ENCODE peak calls at places on chromosomes 13 and 19, in ten cellular contexts. D is GM12878, Q is transverse colon, C is SK-N-SH, N is K562, U is A549, P is H1, R is stomach, H is tibial nerve, T is ovary. E is an unnamed sample.
A peak's percentile ranks its signal among the peaks of the same experiment; 100 is the strongest.

GRCh38 chr19:48318286-48318987 is 6.9 kb upstream of the EMP3 start:
- DNase-seq in D (no peak), Q (no peak), C (no peak), N (no peak), U (no peak), P (no peak), R (no peak), H (no peak), T (no peak), E (no peak)

GRCh38 chr13:21478881-21479808 is 20.0 kb upstream of the ZDHHC20 start:
- DNase-seq in D (no peak), Q (peak; percentile 30), C (peak; percentile 47), N (peak; percentile 17), U (peak; percentile 71), P (no peak), R (no peak), H (peak; percentile 59), T (no peak), E (no peak)

GRCh38 chr13:83286737-83287136 is 595.5 kb downstream of the SLITRK1 start:
- DNase-seq in D (no peak), Q (no peak), C (no peak), N (no peak), U (peak; percentile 6), P (no peak), R (no peak), H (no peak), T (no peak), E (no peak)

GRCh38 chr19:47348819-47349795 is at the start of gene DHX34:
- DNase-seq in D (peak; percentile 98), Q (peak; percentile 100), C (peak; percentile 100), N (peak; percentile 100), U (peak; percentile 100), P (peak; percentile 99), R (peak; percentile 99), H (peak; percentile 98), T (peak; percentile 99), E (peak; percentile 99)

GRCh38 chr13:23175920-23176319 is 4.9 kb upstream of the SGCG start:
- DNase-seq in D (no peak), Q (no peak), C (no peak), N (no peak), U (no peak), P (no peak), R (no peak), H (no peak), T (no peak), E (no peak)

GRCh38 chr13:30192320-30193093 is 114.8 kb downstream of the KATNAL1 start:
- DNase-seq in D (peak; percentile 21), Q (no peak), C (peak; percentile 14), N (no peak), U (no peak), P (no peak), R (no peak), H (no peak), T (no peak), E (no peak)

GRCh38 chr13:113561417-113562084 is 23.0 kb upstream of the TFDP1 start:
- DNase-seq in D (no peak), Q (no peak), C (no peak), N (no peak), U (no peak), P (peak; percentile 41), R (peak; percentile 7), H (no peak), T (no peak), E (no peak)

GRCh38 chr19:11887247-11887617 is 350 bp upstream of the ZNF69 start:
- DNase-seq in D (no peak), Q (no peak), C (no peak), N (no peak), U (no peak), P (no peak), R (no peak), H (no peak), T (no peak), E (no peak)

GRCh38 chr19:18020212-18021067 is 12.5 kb downstream of the ARRDC2 start:
- DNase-seq in D (no peak), Q (peak; percentile 75), C (peak; percentile 58), N (peak; percentile 7), U (no peak), P (no peak), R (peak; percentile 95), H (peak; percentile 79), T (no peak), E (peak; percentile 91)

GRCh38 chr19:35141627-35142401 is 1.2 kb upstream of the FXYD7 start:
- DNase-seq in D (no peak), Q (no peak), C (no peak), N (no peak), U (no peak), P (peak; percentile 65), R (no peak), H (no peak), T (peak; percentile 61), E (no peak)

GRCh38 chr13:98570929-98571372 is 6.0 kb downstream of the STK24 start:
- DNase-seq in D (peak; percentile 92), Q (peak; percentile 61), C (no peak), N (peak; percentile 29), U (no peak), P (no peak), R (peak; percentile 43), H (no peak), T (no peak), E (no peak)

GRCh38 chr19:42465827-42466280 is 23.1 kb upstream of the CXCL17 start:
- DNase-seq in D (peak; percentile 66), Q (no peak), C (no peak), N (no peak), U (no peak), P (no peak), R (no peak), H (no peak), T (no peak), E (no peak)

DNA sequence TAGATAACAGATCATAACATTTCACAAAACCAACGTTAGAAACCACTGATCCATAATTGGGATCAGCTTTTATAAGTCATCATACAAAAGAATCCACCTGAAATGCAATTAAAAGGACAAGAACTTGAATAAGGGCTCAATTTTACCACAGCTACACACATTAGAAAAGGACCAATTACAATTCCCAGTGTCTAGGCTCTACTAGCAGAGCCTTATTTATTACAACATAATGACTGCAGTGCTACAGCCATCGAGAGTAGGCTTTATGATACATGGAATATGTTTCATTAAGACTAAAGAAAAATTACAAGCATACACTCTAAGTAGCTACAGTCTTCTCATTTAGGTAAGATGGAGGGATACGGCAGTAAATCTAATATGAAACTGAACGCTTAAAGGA is 2.9 kb downstream of the RBM26 start:
- DNase-seq in D (no peak), Q (no peak), C (no peak), N (no peak), U (no peak), P (no peak), R (no peak), H (no peak), T (no peak), E (no peak)
- TF ChIP-seq EP300 in D (no peak), Q (no peak), C (no peak), N (no peak), U (no peak), P (no peak), R (no peak), H (no peak), T (no peak), E (no peak)

DNA sequence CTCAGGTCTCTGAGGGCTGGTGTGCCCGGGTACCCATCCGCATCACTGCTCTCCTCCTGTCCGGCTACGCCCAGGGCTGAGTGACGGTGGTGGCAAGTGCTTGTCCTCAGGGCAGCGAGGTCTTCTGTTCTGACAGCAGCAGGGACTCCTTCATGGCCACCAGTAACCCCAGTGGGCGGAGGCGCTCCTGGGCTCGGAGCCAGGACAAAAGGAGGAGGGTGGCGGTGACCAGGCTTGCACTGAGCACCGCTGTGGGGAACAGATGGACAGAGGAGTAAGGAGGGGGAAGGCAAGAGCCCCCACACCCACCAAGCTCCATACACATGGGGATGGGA is 5.8 kb downstream of the CD320 start:
- DNase-seq in D (no peak), Q (no peak), C (no peak), N (peak; percentile 24), U (no peak), P (no peak), R (peak; percentile 27), H (peak; percentile 4), T (no peak), E (peak; percentile 79)
- TF ChIP-seq EP300 in D (no peak), Q (no peak), C (no peak), N (no peak), U (no peak), P (no peak), R (no peak), H (no peak), T (no peak), E (no peak)

DNA sequence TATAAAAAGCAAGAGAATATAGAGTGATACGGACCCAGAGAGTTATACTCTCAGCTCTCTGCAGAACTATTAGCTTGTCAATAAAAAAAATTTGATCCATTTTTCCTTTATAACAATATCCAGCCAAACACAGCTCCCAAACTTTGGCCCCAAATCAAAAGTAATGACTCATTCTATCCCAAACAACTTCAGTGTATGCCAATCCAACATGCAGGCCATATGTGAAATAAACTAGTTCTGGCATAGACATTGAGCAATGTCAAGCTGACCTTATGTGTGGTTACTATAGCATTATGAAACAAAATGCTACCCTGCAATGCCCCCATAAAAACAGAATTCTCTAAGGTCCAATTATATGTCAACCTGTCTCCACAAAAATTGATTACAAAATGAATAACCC is 209.5 kb downstream of the DNAJC15 start:
- DNase-seq in D (no peak), Q (no peak), C (no peak), N (no peak), U (peak; percentile 1), P (no peak), R (no peak), H (no peak), T (no peak), E (no peak)
- TF ChIP-seq EP300 in D (no peak), Q (no peak), C (no peak), N (no peak), U (no peak), P (no peak), R (no peak), H (no peak), T (no peak), E (no peak)

GRCh38 chr13:111662451-111662850 is 342.0 kb downstream of the TEX29 start:
- DNase-seq in D (no peak), Q (no peak), C (no peak), N (no peak), U (no peak), P (no peak), R (no peak), H (no peak), T (no peak), E (peak; percentile 4)

GRCh38 chr13:111663505-111663904 is 343.1 kb downstream of the TEX29 start:
- DNase-seq in D (no peak), Q (no peak), C (no peak), N (no peak), U (no peak), P (peak; percentile 44), R (no peak), H (no peak), T (no peak), E (no peak)

GRCh38 chr13:111661776-111662175 is 341.3 kb downstream of the TEX29 start:
- DNase-seq in D (no peak), Q (no peak), C (no peak), N (no peak), U (no peak), P (no peak), R (no peak), H (no peak), T (no peak), E (peak; percentile 50)

GRCh38 chr13:111664060-111664459 is 343.6 kb downstream of the TEX29 start:
- DNase-seq in D (no peak), Q (no peak), C (no peak), N (no peak), U (no peak), P (peak; percentile 36), R (no peak), H (no peak), T (no peak), E (no peak)

GRCh38 chr13:111662895-111663294 is 342.5 kb downstream of the TEX29 start:
- DNase-seq in D (no peak), Q (no peak), C (no peak), N (no peak), U (no peak), P (no peak), R (no peak), H (no peak), T (no peak), E (peak; percentile 2)
- TF ChIP-seq EP300 in D (no peak), Q (no peak), C (no peak), N (no peak), U (no peak), P (no peak), R (no peak), H (no peak), T (no peak), E (no peak)

E was measured in suprapubic skin.